ENCODE peak calls at places on chromosomes 2 and 18, in eight cellular contexts. One of them, this sample, is unnamed.
A peak's percentile ranks its signal among the peaks of the same experiment; 100 is the strongest.

GRCh38 chr2:112603731-112604130 is 19.3 kb downstream of the CHCHD5 start:
- DNase-seq in Peyer's patch: no peak
- DNase-seq in brain microvascular endothelial cell: no peak
- DNase-seq in fibroblast of lung: no peak
- DNase-seq in lower lobe of right lung: no peak
- DNase-seq in psoas muscle: no peak
- DNase-seq in fibroblast of mammary gland: no peak
- DNase-seq in cardiac fibroblast: no peak
- DNase-seq in this sample: no peak

GRCh38 chr2:139175510-139175909 is 395.3 kb upstream of the NXPH2 start:
- DNase-seq in brain microvascular endothelial cell: no peak
- DNase-seq in lower lobe of right lung: no peak
- DNase-seq in fibroblast of lung: no peak
- DNase-seq in cardiac fibroblast: no peak
- DNase-seq in psoas muscle: no peak
- DNase-seq in fibroblast of mammary gland: no peak
- DNase-seq in Peyer's patch: no peak
- DNase-seq in this sample: no peak

GRCh38 chr18:28794459-28795245 is 617.7 kb upstream of the CDH2 start:
- DNase-seq in psoas muscle: no peak
- DNase-seq in cardiac fibroblast: peak; percentile 72
- DNase-seq in lower lobe of right lung: no peak
- DNase-seq in Peyer's patch: no peak
- DNase-seq in fibroblast of lung: peak; percentile 88
- DNase-seq in brain microvascular endothelial cell: no peak
- DNase-seq in fibroblast of mammary gland: peak; percentile 76
- DNase-seq in this sample: peak; percentile 50

GRCh38 chr18:79354350-79354749 is 41.4 kb upstream of the NFATC1 start:
- DNase-seq in psoas muscle: no peak
- DNase-seq in cardiac fibroblast: no peak
- DNase-seq in brain microvascular endothelial cell: no peak
- DNase-seq in fibroblast of lung: no peak
- DNase-seq in Peyer's patch: no peak
- DNase-seq in fibroblast of mammary gland: peak; percentile 26
- DNase-seq in lower lobe of right lung: no peak
- DNase-seq in this sample: no peak

GRCh38 chr2:113007250-113007649 is 2.0 kb downstream of the IL36A start:
- DNase-seq in psoas muscle: no peak
- DNase-seq in Peyer's patch: no peak
- DNase-seq in fibroblast of lung: no peak
- DNase-seq in brain microvascular endothelial cell: no peak
- DNase-seq in lower lobe of right lung: no peak
- DNase-seq in cardiac fibroblast: no peak
- DNase-seq in fibroblast of mammary gland: no peak
- DNase-seq in this sample: no peak

GRCh38 chr2:219289537-219290361 is 10.6 kb downstream of the DNAJB2 start:
- DNase-seq in psoas muscle: peak; percentile 80
- DNase-seq in fibroblast of lung: peak; percentile 93
- DNase-seq in fibroblast of mammary gland: peak; percentile 97
- DNase-seq in brain microvascular endothelial cell: peak; percentile 72
- DNase-seq in Peyer's patch: no peak
- DNase-seq in cardiac fibroblast: peak; percentile 98
- DNase-seq in lower lobe of right lung: no peak
- DNase-seq in this sample: peak; percentile 88

GRCh38 chr2:238567996-238568395 is 141.3 kb downstream of the ASB1 start:
- DNase-seq in Peyer's patch: no peak
- DNase-seq in fibroblast of mammary gland: no peak
- DNase-seq in brain microvascular endothelial cell: no peak
- DNase-seq in lower lobe of right lung: no peak
- DNase-seq in cardiac fibroblast: no peak
- DNase-seq in psoas muscle: no peak
- DNase-seq in fibroblast of lung: no peak
- DNase-seq in this sample: no peak

GRCh38 chr2:85309699-85310321 is 18.0 kb downstream of the TGOLN2 start:
- DNase-seq in fibroblast of lung: no peak
- DNase-seq in fibroblast of mammary gland: no peak
- DNase-seq in lower lobe of right lung: no peak
- DNase-seq in brain microvascular endothelial cell: no peak
- DNase-seq in cardiac fibroblast: no peak
- DNase-seq in psoas muscle: no peak
- DNase-seq in Peyer's patch: peak; percentile 31
- DNase-seq in this sample: no peak

GRCh38 chr2:124970065-124970464 is 945.0 kb downstream of the CNTNAP5 start:
- DNase-seq in brain microvascular endothelial cell: no peak
- DNase-seq in fibroblast of lung: no peak
- DNase-seq in fibroblast of mammary gland: no peak
- DNase-seq in lower lobe of right lung: no peak
- DNase-seq in psoas muscle: no peak
- DNase-seq in cardiac fibroblast: no peak
- DNase-seq in Peyer's patch: no peak
- DNase-seq in this sample: no peak

GRCh38 chr2:230219419-230220331 is at the start of gene SP110:
- DNase-seq in fibroblast of mammary gland: peak; percentile 85
- DNase-seq in fibroblast of lung: peak; percentile 88
- DNase-seq in psoas muscle: peak; percentile 80
- DNase-seq in Peyer's patch: peak; percentile 83
- DNase-seq in brain microvascular endothelial cell: peak; percentile 87
- DNase-seq in lower lobe of right lung: peak; percentile 90
- DNase-seq in cardiac fibroblast: peak; percentile 92
- DNase-seq in this sample: peak; percentile 85

GRCh38 chr2:86038291-86039081 is 67.2 kb downstream of the POLR1A start:
- DNase-seq in cardiac fibroblast: no peak
- DNase-seq in psoas muscle: no peak
- DNase-seq in fibroblast of lung: peak; percentile 91
- DNase-seq in Peyer's patch: peak; percentile 62
- DNase-seq in fibroblast of mammary gland: peak; percentile 85
- DNase-seq in lower lobe of right lung: no peak
- DNase-seq in brain microvascular endothelial cell: no peak
- DNase-seq in this sample: peak; percentile 86

GRCh38 chr2:18171191-18172139 is 293.0 kb downstream of the KCNS3 start:
- DNase-seq in psoas muscle: no peak
- DNase-seq in lower lobe of right lung: no peak
- DNase-seq in Peyer's patch: no peak
- DNase-seq in fibroblast of lung: peak; percentile 88
- DNase-seq in cardiac fibroblast: peak; percentile 36
- DNase-seq in brain microvascular endothelial cell: no peak
- DNase-seq in fibroblast of mammary gland: peak; percentile 70
- DNase-seq in this sample: peak; percentile 83

GRCh38 chr2:54629914-54630609 is 93.4 kb upstream of the EML6 start:
- DNase-seq in cardiac fibroblast: peak; percentile 37
- DNase-seq in fibroblast of lung: peak; percentile 69
- DNase-seq in Peyer's patch: no peak
- DNase-seq in fibroblast of mammary gland: peak; percentile 78
- DNase-seq in brain microvascular endothelial cell: peak; percentile 72
- DNase-seq in lower lobe of right lung: no peak
- DNase-seq in psoas muscle: peak; percentile 86
- DNase-seq in this sample: peak; percentile 66

GRCh38 chr2:25054720-25055119 is 12.8 kb downstream of the EFR3B start:
- DNase-seq in lower lobe of right lung: no peak
- DNase-seq in psoas muscle: no peak
- DNase-seq in fibroblast of lung: no peak
- DNase-seq in brain microvascular endothelial cell: no peak
- DNase-seq in cardiac fibroblast: no peak
- DNase-seq in Peyer's patch: no peak
- DNase-seq in fibroblast of mammary gland: no peak
- DNase-seq in this sample: peak; percentile 15

GRCh38 chr2:158826965-158827364 is 31.8 kb downstream of the DAPL1 start:
- DNase-seq in cardiac fibroblast: no peak
- DNase-seq in Peyer's patch: no peak
- DNase-seq in fibroblast of mammary gland: no peak
- DNase-seq in lower lobe of right lung: no peak
- DNase-seq in psoas muscle: no peak
- DNase-seq in brain microvascular endothelial cell: no peak
- DNase-seq in fibroblast of lung: no peak
- DNase-seq in this sample: no peak

GRCh38 chr2:37880546-37880945 is 44.5 kb upstream of the RMDN2 start:
- DNase-seq in fibroblast of lung: no peak
- DNase-seq in cardiac fibroblast: no peak
- DNase-seq in brain microvascular endothelial cell: no peak
- DNase-seq in psoas muscle: no peak
- DNase-seq in fibroblast of mammary gland: no peak
- DNase-seq in Peyer's patch: no peak
- DNase-seq in lower lobe of right lung: no peak
- DNase-seq in this sample: no peak
- TF ChIP-seq CTCF in fibroblast of lung: no peak
- TF ChIP-seq CTCF in cardiac fibroblast: no peak
- TF ChIP-seq CTCF in brain microvascular endothelial cell: peak; percentile 30
- TF ChIP-seq CTCF in psoas muscle: no peak
- TF ChIP-seq CTCF in fibroblast of mammary gland: peak; percentile 1
- TF ChIP-seq CTCF in Peyer's patch: no peak
- TF ChIP-seq CTCF in lower lobe of right lung: no peak
- TF ChIP-seq CTCF in this sample: peak; percentile 4

GRCh38 chr2:172431993-172432392 is 4.6 kb downstream of the ITGA6 start:
- DNase-seq in brain microvascular endothelial cell: no peak
- DNase-seq in fibroblast of lung: no peak
- DNase-seq in lower lobe of right lung: no peak
- DNase-seq in psoas muscle: no peak
- DNase-seq in cardiac fibroblast: no peak
- DNase-seq in fibroblast of mammary gland: no peak
- DNase-seq in Peyer's patch: no peak
- DNase-seq in this sample: no peak

GRCh38 chr2:172434821-172435607 is 7.6 kb downstream of the ITGA6 start:
- DNase-seq in fibroblast of mammary gland: no peak
- DNase-seq in Peyer's patch: no peak
- DNase-seq in cardiac fibroblast: no peak
- DNase-seq in brain microvascular endothelial cell: no peak
- DNase-seq in lower lobe of right lung: no peak
- DNase-seq in fibroblast of lung: peak; percentile 20
- DNase-seq in psoas muscle: no peak
- DNase-seq in this sample: no peak

GRCh38 chr2:172431428-172431827 is 4.0 kb downstream of the ITGA6 start:
- DNase-seq in lower lobe of right lung: peak; percentile 61
- DNase-seq in fibroblast of lung: no peak
- DNase-seq in cardiac fibroblast: no peak
- DNase-seq in brain microvascular endothelial cell: no peak
- DNase-seq in Peyer's patch: no peak
- DNase-seq in fibroblast of mammary gland: no peak
- DNase-seq in psoas muscle: no peak
- DNase-seq in this sample: no peak

GRCh38 chr2:172435608-172435911 is 8.2 kb downstream of the ITGA6 start:
- DNase-seq in Peyer's patch: no peak
- DNase-seq in fibroblast of mammary gland: no peak
- DNase-seq in brain microvascular endothelial cell: no peak
- DNase-seq in fibroblast of lung: no peak
- DNase-seq in lower lobe of right lung: no peak
- DNase-seq in psoas muscle: no peak
- DNase-seq in cardiac fibroblast: no peak
- DNase-seq in this sample: no peak

DNA sequence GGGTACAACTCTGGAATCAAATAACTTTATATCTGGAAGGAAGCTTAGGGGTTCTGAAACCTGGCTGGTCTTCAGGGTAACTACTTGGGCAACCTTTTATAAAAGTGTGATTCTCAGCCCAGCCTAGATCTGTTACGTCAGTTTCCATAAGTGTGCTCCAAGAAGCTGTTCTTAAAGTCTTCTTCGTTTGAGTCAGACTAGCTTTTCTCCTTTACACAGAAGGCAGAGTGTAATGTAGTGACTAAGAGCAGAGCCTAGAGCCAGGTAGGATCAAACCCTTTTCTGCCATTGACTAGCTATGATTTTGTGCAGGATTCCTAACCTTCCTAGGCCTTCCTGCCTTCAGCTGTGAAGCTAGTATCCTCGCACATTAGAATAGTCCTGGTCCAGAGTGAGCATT is 5.8 kb downstream of the ITGA6 start:
- DNase-seq in cardiac fibroblast: no peak
- DNase-seq in brain microvascular endothelial cell: no peak
- DNase-seq in psoas muscle: no peak
- DNase-seq in lower lobe of right lung: no peak
- DNase-seq in Peyer's patch: no peak
- DNase-seq in fibroblast of mammary gland: no peak
- DNase-seq in fibroblast of lung: no peak
- DNase-seq in this sample: no peak
- H3K4me3 ChIP-seq in cardiac fibroblast: no peak overlapping the region
- H3K4me3 ChIP-seq in brain microvascular endothelial cell: no peak overlapping the region
- H3K4me3 ChIP-seq in psoas muscle: peak overlapping the region; percentile 94
- H3K4me3 ChIP-seq in lower lobe of right lung: no peak overlapping the region
- H3K4me3 ChIP-seq in Peyer's patch: peak overlapping the region; percentile 11
- H3K4me3 ChIP-seq in fibroblast of mammary gland: no peak overlapping the region
- H3K4me3 ChIP-seq in fibroblast of lung: no peak overlapping the region
- H3K4me3 ChIP-seq in this sample: no peak overlapping the region

GRCh38 chr2:43192039-43192438 is 34.4 kb downstream of the ZFP36L2 start:
- DNase-seq in lower lobe of right lung: no peak
- DNase-seq in Peyer's patch: no peak
- DNase-seq in psoas muscle: no peak
- DNase-seq in cardiac fibroblast: no peak
- DNase-seq in fibroblast of lung: no peak
- DNase-seq in brain microvascular endothelial cell: no peak
- DNase-seq in fibroblast of mammary gland: no peak
- DNase-seq in this sample: no peak
- TF ChIP-seq CTCF in lower lobe of right lung: no peak
- TF ChIP-seq CTCF in Peyer's patch: no peak
- TF ChIP-seq CTCF in psoas muscle: no peak
- TF ChIP-seq CTCF in cardiac fibroblast: peak; percentile 35
- TF ChIP-seq CTCF in fibroblast of lung: peak; percentile 38
- TF ChIP-seq CTCF in brain microvascular endothelial cell: peak; percentile 50
- TF ChIP-seq CTCF in fibroblast of mammary gland: peak; percentile 43
- TF ChIP-seq CTCF in this sample: peak; percentile 31

DNA sequence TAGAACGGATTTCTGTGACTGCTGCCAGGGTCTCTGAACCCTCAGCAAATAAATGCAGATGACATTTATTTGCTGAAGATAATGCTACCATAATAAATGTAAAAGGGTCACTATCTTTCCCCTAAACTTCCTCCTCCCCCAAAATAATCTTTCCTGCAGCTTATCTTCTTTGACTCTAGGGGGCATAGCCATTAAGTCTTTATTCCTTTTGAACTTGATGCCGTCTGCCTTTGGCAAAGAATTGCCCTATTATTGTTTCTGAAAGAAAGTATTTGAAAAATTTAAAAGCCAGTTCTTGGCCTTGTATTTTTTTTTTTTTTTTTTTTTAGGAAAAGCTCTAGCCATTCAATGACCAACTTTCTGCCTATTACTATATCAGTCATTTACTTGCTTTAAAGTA is 63.5 kb upstream of the ACSL3 start:
- DNase-seq in psoas muscle: no peak
- DNase-seq in fibroblast of lung: peak; percentile 60
- DNase-seq in cardiac fibroblast: peak; percentile 67
- DNase-seq in brain microvascular endothelial cell: no peak
- DNase-seq in lower lobe of right lung: no peak
- DNase-seq in Peyer's patch: no peak
- DNase-seq in fibroblast of mammary gland: peak; percentile 48
- DNase-seq in this sample: peak; percentile 71
- H3K4me3 ChIP-seq in psoas muscle: no peak overlapping the region
- H3K4me3 ChIP-seq in fibroblast of lung: no peak overlapping the region
- H3K4me3 ChIP-seq in cardiac fibroblast: no peak overlapping the region
- H3K4me3 ChIP-seq in brain microvascular endothelial cell: no peak overlapping the region
- H3K4me3 ChIP-seq in lower lobe of right lung: no peak overlapping the region
- H3K4me3 ChIP-seq in Peyer's patch: no peak overlapping the region
- H3K4me3 ChIP-seq in fibroblast of mammary gland: no peak overlapping the region
- H3K4me3 ChIP-seq in this sample: no peak overlapping the region

This sample was measured in AG10803.